ENCODE peak calls at places on chromosomes 11 and 22, in six cellular contexts. S, G, Y, V, F and X are unnamed samples.
A peak's percentile ranks its signal among the peaks of the same experiment; 100 is the strongest.

GRCh38 chr22:37256075-37256726 is 12.1 kb upstream of the RAC2 start:
- ATAC-seq in F (peak; percentile 78), Y (peak; percentile 50), S (no peak), V (no peak), G (no peak), X (no peak)

GRCh38 chr11:108853864-108854263 is 189.0 kb downstream of the DDX10 start:
- ATAC-seq in G (no peak), S (no peak), Y (no peak), V (no peak), F (peak; percentile 72), X (no peak)

GRCh38 chr11:18802381-18803257 is 11.0 kb upstream of the PTPN5 start:
- ATAC-seq in V (peak; percentile 81), G (peak; percentile 88), S (peak; percentile 33), Y (no peak), F (peak; percentile 80), X (no peak)

GRCh38 chr11:114077482-114078305 is 18.2 kb downstream of the ZBTB16 start:
- ATAC-seq in V (no peak), G (no peak), S (no peak), F (no peak), Y (no peak), X (no peak)

GRCh38 chr11:911031-911889 is 650 bp upstream of the CHID1 start:
- ATAC-seq in V (peak; percentile 62), Y (peak; percentile 38), G (peak; percentile 54), F (peak; percentile 65), S (peak; percentile 31), X (peak; percentile 29)

GRCh38 chr11:127986073-127986472 is 601.3 kb downstream of the ETS1 start:
- ATAC-seq in G (no peak), Y (no peak), F (no peak), S (no peak), V (no peak), X (no peak)

GRCh38 chr22:38872831-38873248 is 824 bp upstream of the CBX6 start:
- ATAC-seq in Y (peak; percentile 56), V (peak; percentile 68), F (peak; percentile 3), G (no peak), S (no peak), X (peak; percentile 52)

GRCh38 chr22:46064236-46064965 is 85.9 kb upstream of the PPARA start:
- ATAC-seq in V (no peak), S (no peak), F (no peak), G (no peak), Y (peak; percentile 46), X (peak; percentile 5)

GRCh38 chr11:95714853-95715776 is 74.5 kb downstream of the FAM76B start:
- ATAC-seq in V (no peak), S (no peak), Y (no peak), F (peak; percentile 31), G (no peak), X (no peak)

GRCh38 chr11:63698976-63699733 is 17.9 kb downstream of the RTN3 start:
- ATAC-seq in Y (no peak), S (no peak), G (no peak), V (peak; percentile 77), F (no peak), X (no peak)

GRCh38 chr22:19933328-19934241 is 8.0 kb upstream of the COMT start:
- ATAC-seq in Y (no peak), V (peak; percentile 7), S (no peak), G (no peak), F (no peak), X (no peak)

GRCh38 chr11:77441409-77441808 is 32.5 kb downstream of the PAK1 start:
- ATAC-seq in G (no peak), F (no peak), S (no peak), V (no peak), Y (no peak), X (no peak)

GRCh38 chr11:129871914-129872313 is 23.5 kb downstream of the NFRKB start:
- ATAC-seq in V (no peak), G (no peak), F (no peak), S (no peak), Y (no peak), X (no peak)

GRCh38 chr11:112693781-112694180 is 267.4 kb upstream of the NCAM1 start:
- ATAC-seq in V (no peak), F (no peak), Y (no peak), S (no peak), G (no peak), X (no peak)

GRCh38 chr11:60866911-60867870 is at the start of gene ZP1:
- ATAC-seq in F (no peak), Y (peak; percentile 5), V (no peak), S (peak; percentile 57), G (no peak), X (no peak)

GRCh38 chr11:72343159-72343756 is 91.1 kb downstream of the CLPB start:
- ATAC-seq in Y (no peak), G (no peak), S (no peak), V (peak; percentile 33), F (peak; percentile 39), X (no peak)

GRCh38 chr22:46596819-46597218 is 23.4 kb upstream of the GRAMD4 start:
- ATAC-seq in S (no peak), V (no peak), F (no peak), G (peak; percentile 93), Y (peak; percentile 66), X (no peak)

GRCh38 chr11:112555491-112556364 is 295.1 kb upstream of the PLET1 start:
- ATAC-seq in G (peak; percentile 89), V (peak; percentile 93), Y (peak; percentile 64), F (peak; percentile 74), S (peak; percentile 95), X (peak; percentile 59)

GRCh38 chr11:76793834-76794291 is 10.7 kb downstream of the TSKU start:
- ATAC-seq in F (no peak), Y (no peak), V (no peak), G (no peak), S (peak; percentile 10), X (no peak)

GRCh38 chr22:42910221-42910942 is 53.3 kb upstream of the ARFGAP3 start:
- ATAC-seq in F (no peak), G (peak; percentile 63), S (no peak), Y (no peak), V (no peak), X (no peak)

GRCh38 chr11:66981976-66982578 is 7.0 kb downstream of the C11orf86 start:
- ATAC-seq in V (peak; percentile 91), F (no peak), Y (no peak), G (peak; percentile 69), S (no peak), X (no peak)
- TF ChIP-seq POLR2AphosphoS5 in V (no peak), F (no peak), Y (no peak), G (peak; percentile 57), S (no peak), X (no peak)

DNA sequence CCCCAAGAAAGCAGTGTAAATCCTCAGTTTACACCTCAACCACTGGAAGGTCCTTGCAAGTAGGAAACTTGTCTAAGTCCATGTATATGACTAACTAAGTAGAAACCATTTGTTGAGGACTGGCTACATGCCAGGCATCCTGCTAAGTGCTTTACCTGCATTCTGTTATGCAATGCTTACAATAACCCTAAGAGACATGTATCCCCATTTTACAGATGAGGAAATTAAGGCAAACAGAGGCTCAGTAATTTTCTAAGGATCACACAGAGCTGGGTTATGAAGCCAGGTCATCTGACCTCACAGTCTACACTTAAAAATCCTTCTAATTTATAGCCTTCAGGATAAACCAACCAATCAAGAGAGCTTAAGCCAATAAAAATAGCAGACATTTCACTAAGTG is 1.5 kb downstream of the TIMM10 start:
- ATAC-seq in F (no peak), V (no peak), Y (no peak), G (no peak), S (no peak), X (no peak)
- TF ChIP-seq CTCF in F (no peak), V (no peak), Y (no peak), G (no peak), S (no peak), X (no peak)

GRCh38 chr11:2929880-2930704 is 872 bp upstream of the PHLDA2 start:
- ATAC-seq in F (peak; percentile 57), V (peak; percentile 66), Y (peak; percentile 9), G (peak; percentile 26), S (peak; percentile 13), X (no peak)

GRCh38 chr11:2927851-2928604 is 1.2 kb downstream of the PHLDA2 start:
- ATAC-seq in F (no peak), Y (no peak), G (no peak), V (no peak), S (no peak), X (no peak)

GRCh38 chr11:2927493-2927800 is 1.8 kb downstream of the PHLDA2 start:
- ATAC-seq in Y (no peak), S (no peak), G (no peak), V (no peak), F (no peak), X (no peak)

GRCh38 chr11:2929511-2929879 is 275 bp upstream of the PHLDA2 start:
- ATAC-seq in V (peak; percentile 71), Y (peak; percentile 40), S (peak; percentile 2), G (peak; percentile 52), F (peak; percentile 43), X (peak; percentile 66)

DNA sequence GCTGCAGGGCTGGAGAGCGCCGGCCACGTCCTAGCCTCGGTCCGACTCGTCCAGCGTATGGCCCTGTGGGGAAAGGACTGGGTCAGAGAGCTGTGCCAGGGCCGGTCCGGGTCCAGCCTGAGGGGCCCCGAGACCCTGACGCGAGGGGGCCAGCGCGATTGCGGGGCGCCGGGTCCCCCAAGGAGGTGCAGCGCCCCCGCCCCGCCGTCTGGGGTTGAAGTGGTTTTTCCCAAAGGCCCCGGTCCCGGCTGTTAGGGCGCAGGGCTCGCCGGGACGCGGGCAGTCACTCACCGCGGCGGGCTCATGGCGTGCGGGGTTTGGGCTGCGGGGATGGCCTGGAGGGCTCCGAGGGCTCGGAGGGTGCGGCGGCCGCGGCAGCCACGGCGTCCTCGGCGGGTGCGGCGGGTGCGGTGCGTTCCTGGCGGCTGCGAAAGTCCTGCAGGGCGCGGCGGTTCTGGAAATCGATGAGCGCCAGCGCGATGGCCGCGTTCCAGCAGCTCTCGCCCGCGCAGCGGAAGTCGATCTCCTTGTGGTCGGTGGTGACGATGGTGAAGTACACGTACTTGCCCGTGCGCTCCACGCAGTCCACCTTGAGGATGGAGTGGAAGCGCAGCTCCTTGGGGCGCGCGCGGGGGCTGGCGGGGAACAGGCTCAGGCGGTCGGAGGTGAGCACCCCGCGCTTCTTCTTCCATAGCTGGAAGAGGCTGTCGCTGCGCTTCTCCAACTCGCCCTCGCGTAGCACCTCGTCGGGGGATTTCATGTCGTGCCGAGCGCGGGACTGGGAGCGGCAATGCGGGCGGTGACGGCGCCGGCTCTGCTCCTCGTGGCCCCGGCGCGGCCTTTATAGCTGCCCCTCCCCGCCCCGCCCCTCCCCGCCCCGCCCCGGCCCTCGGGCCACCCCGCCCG is at the start of gene PHLDA2:
- ATAC-seq in G (peak; percentile 24), V (peak; percentile 76), F (no peak), S (no peak), Y (no peak), X (peak; percentile 41)
- TF ChIP-seq POLR2A in G (peak; percentile 96), V (peak; percentile 95), F (no peak), S (no peak), Y (peak; percentile 67), X (no peak)

GRCh38 chr11:86068138-86068861 is 584 bp downstream of the PICALM start:
- ATAC-seq in V (peak; percentile 51), G (peak; percentile 35), Y (no peak), F (peak; percentile 29), S (peak; percentile 39), X (peak; percentile 2)

GRCh38 chr11:86070435-86071056 is 1.7 kb upstream of the PICALM start:
- ATAC-seq in Y (no peak), V (no peak), G (no peak), S (no peak), F (no peak), X (no peak)

GRCh38 chr11:86068951-86069407 is at the start of gene PICALM:
- ATAC-seq in Y (peak; percentile 99), F (peak; percentile 80), S (peak; percentile 92), G (peak; percentile 92), V (peak; percentile 78), X (peak; percentile 96)

GRCh38 chr11:86067230-86068137 is 1.4 kb downstream of the PICALM start:
- ATAC-seq in F (peak; percentile 0), V (peak; percentile 1), G (no peak), Y (no peak), S (peak; percentile 5), X (no peak)

GRCh38 chr11:86069408-86070086 is 663 bp upstream of the PICALM start:
- ATAC-seq in V (peak; percentile 1), Y (peak; percentile 89), F (peak; percentile 58), S (peak; percentile 37), G (peak; percentile 33), X (peak; percentile 72)
- TF ChIP-seq POLR2AphosphoS5 in V (no peak), Y (peak; percentile 68), F (peak; percentile 58), S (no peak), G (no peak), X (peak; percentile 88)